ENCODE peak calls at places on chromosomes 1 and 21, in four cellular contexts. One of them, this sample, is unnamed.

GRCh38 chr1:13700521-13701273 is 709 bp downstream of the PRDM2 start:
- DNase-seq in thoracic aorta: no peak
- DNase-seq in central memory CD4-positive, alpha-beta T cell: peak; percentile 56
- DNase-seq in posterior vena cava: peak; percentile 84
- DNase-seq in this sample: no peak

GRCh38 chr1:114152211-114153050 is 1.2 kb downstream of the SYT6 start:
- DNase-seq in thoracic aorta: no peak
- DNase-seq in posterior vena cava: no peak
- DNase-seq in central memory CD4-positive, alpha-beta T cell: no peak
- DNase-seq in this sample: no peak

GRCh38 chr1:92851729-92852128 is 19.9 kb downstream of the RPL5 start:
- DNase-seq in thoracic aorta: no peak
- DNase-seq in posterior vena cava: no peak
- DNase-seq in central memory CD4-positive, alpha-beta T cell: no peak
- DNase-seq in this sample: no peak

GRCh38 chr1:164588388-164589341 is 29.7 kb downstream of the PBX1 start:
- DNase-seq in posterior vena cava: peak; percentile 90
- DNase-seq in central memory CD4-positive, alpha-beta T cell: no peak
- DNase-seq in thoracic aorta: no peak
- DNase-seq in this sample: peak; percentile 91

GRCh38 chr1:21669287-21670058 is at the start of gene RAP1GAP:
- DNase-seq in thoracic aorta: no peak
- DNase-seq in central memory CD4-positive, alpha-beta T cell: peak; percentile 34
- DNase-seq in posterior vena cava: no peak
- DNase-seq in this sample: peak; percentile 85

GRCh38 chr1:156903328-156904091 is 10.0 kb downstream of the PEAR1 start:
- DNase-seq in posterior vena cava: no peak
- DNase-seq in thoracic aorta: no peak
- DNase-seq in central memory CD4-positive, alpha-beta T cell: no peak
- DNase-seq in this sample: no peak

GRCh38 chr21:33063365-33063883 is 6.5 kb upstream of the OLIG1 start:
- DNase-seq in central memory CD4-positive, alpha-beta T cell: no peak
- DNase-seq in thoracic aorta: no peak
- DNase-seq in posterior vena cava: no peak
- DNase-seq in this sample: no peak

GRCh38 chr1:53715478-53715877 is 23.5 kb downstream of the GLIS1 start:
- DNase-seq in posterior vena cava: no peak
- DNase-seq in central memory CD4-positive, alpha-beta T cell: no peak
- DNase-seq in thoracic aorta: no peak
- DNase-seq in this sample: no peak

GRCh38 chr1:227797144-227797543 is 18.3 kb upstream of the PRSS38 start:
- DNase-seq in central memory CD4-positive, alpha-beta T cell: no peak
- DNase-seq in thoracic aorta: no peak
- DNase-seq in posterior vena cava: no peak
- DNase-seq in this sample: no peak

GRCh38 chr1:12461764-12462163 is 156.2 kb downstream of the DHRS3 start:
- DNase-seq in central memory CD4-positive, alpha-beta T cell: no peak
- DNase-seq in thoracic aorta: no peak
- DNase-seq in posterior vena cava: no peak
- DNase-seq in this sample: no peak

GRCh38 chr1:107936498-107937481 is 28.2 kb downstream of the VAV3 start:
- DNase-seq in posterior vena cava: no peak
- DNase-seq in central memory CD4-positive, alpha-beta T cell: no peak
- DNase-seq in thoracic aorta: no peak
- DNase-seq in this sample: peak; percentile 86

GRCh38 chr1:218813247-218813646 is 360.4 kb upstream of the LYPLAL1 start:
- DNase-seq in central memory CD4-positive, alpha-beta T cell: no peak
- DNase-seq in posterior vena cava: no peak
- DNase-seq in thoracic aorta: no peak
- DNase-seq in this sample: no peak

GRCh38 chr1:165424454-165425283 is 20.3 kb downstream of the RXRG start:
- DNase-seq in posterior vena cava: no peak
- DNase-seq in thoracic aorta: no peak
- DNase-seq in central memory CD4-positive, alpha-beta T cell: peak; percentile 22
- DNase-seq in this sample: no peak

GRCh38 chr1:3453891-3454810 is at the start of gene ARHGEF16:
- DNase-seq in central memory CD4-positive, alpha-beta T cell: peak; percentile 25
- DNase-seq in thoracic aorta: no peak
- DNase-seq in posterior vena cava: no peak
- DNase-seq in this sample: no peak

GRCh38 chr1:47876587-47876963 is 120.6 kb downstream of the TRABD2B start:
- DNase-seq in thoracic aorta: no peak
- DNase-seq in central memory CD4-positive, alpha-beta T cell: no peak
- DNase-seq in posterior vena cava: no peak
- DNase-seq in this sample: no peak

GRCh38 chr1:246142320-246142893 is 364.7 kb downstream of the SMYD3 start:
- DNase-seq in thoracic aorta: no peak
- DNase-seq in posterior vena cava: no peak
- DNase-seq in central memory CD4-positive, alpha-beta T cell: no peak
- DNase-seq in this sample: no peak

GRCh38 chr1:229843627-229844238 is 217.7 kb downstream of the URB2 start:
- DNase-seq in posterior vena cava: no peak
- DNase-seq in central memory CD4-positive, alpha-beta T cell: no peak
- DNase-seq in thoracic aorta: no peak
- DNase-seq in this sample: peak; percentile 34

This sample was measured in lower leg skin.